ENCODE peak calls at places on chromosome 13, in seven cellular contexts. L, J, E, H, W, S and Y are unnamed samples.

GRCh38 chr13:87944038-87944437 is 272.9 kb downstream of the SLITRK5 start:
- DNase-seq in L (no peak), J (no peak), E (no peak), H (no peak), W (no peak), S (no peak), Y (no peak)

GRCh38 chr13:106373989-106374572 is 161.4 kb downstream of the EFNB2 start:
- DNase-seq in L (no peak), J (peak; percentile 69), E (no peak), H (no peak), W (no peak), S (no peak), Y (no peak)

GRCh38 chr13:74101436-74101835 is 32.8 kb downstream of the KLF12 start:
- DNase-seq in L (no peak), J (no peak), E (no peak), H (no peak), W (no peak), S (no peak), Y (no peak)

GRCh38 chr13:40626566-40626965 is 39.9 kb downstream of the FOXO1 start:
- DNase-seq in L (no peak), J (no peak), E (no peak), H (no peak), W (no peak), S (no peak), Y (peak; percentile 68)

GRCh38 chr13:78409172-78409571 is 194.2 kb downstream of the POU4F1 start:
- DNase-seq in L (no peak), J (peak; percentile 24), E (no peak), H (no peak), W (no peak), S (no peak), Y (peak; percentile 19)

GRCh38 chr13:95800455-95800854 is 123.5 kb downstream of the DNAJC3 start:
- DNase-seq in L (no peak), J (no peak), E (no peak), H (no peak), W (no peak), S (no peak), Y (no peak)

GRCh38 chr13:99087954-99088491 is 110.2 kb upstream of the DOCK9 start:
- DNase-seq in L (no peak), J (no peak), E (peak; percentile 30), H (peak; percentile 19), W (no peak), S (no peak), Y (no peak)

GRCh38 chr13:25375727-25376358 is 4.1 kb downstream of the ATP8A2 start:
- DNase-seq in L (no peak), J (no peak), E (no peak), H (peak; percentile 9), W (no peak), S (peak; percentile 25), Y (no peak)

GRCh38 chr13:35785563-35786327 is 309.3 kb upstream of the MAB21L1 start:
- DNase-seq in L (no peak), J (no peak), E (no peak), H (no peak), W (no peak), S (no peak), Y (no peak)

GRCh38 chr13:46181799-46182490 is at the start of gene LCP1:
- DNase-seq in L (no peak), J (peak; percentile 97), E (no peak), H (peak; percentile 44), W (peak; percentile 34), S (no peak), Y (no peak)

GRCh38 chr13:45325806-45326205 is 15.2 kb downstream of the TPT1 start:
- DNase-seq in L (no peak), J (no peak), E (no peak), H (no peak), W (no peak), S (no peak), Y (no peak)

GRCh38 chr13:27023385-27023784 is 148.2 kb downstream of the USP12 start:
- DNase-seq in L (no peak), J (no peak), E (no peak), H (no peak), W (no peak), S (no peak), Y (no peak)

DNA sequence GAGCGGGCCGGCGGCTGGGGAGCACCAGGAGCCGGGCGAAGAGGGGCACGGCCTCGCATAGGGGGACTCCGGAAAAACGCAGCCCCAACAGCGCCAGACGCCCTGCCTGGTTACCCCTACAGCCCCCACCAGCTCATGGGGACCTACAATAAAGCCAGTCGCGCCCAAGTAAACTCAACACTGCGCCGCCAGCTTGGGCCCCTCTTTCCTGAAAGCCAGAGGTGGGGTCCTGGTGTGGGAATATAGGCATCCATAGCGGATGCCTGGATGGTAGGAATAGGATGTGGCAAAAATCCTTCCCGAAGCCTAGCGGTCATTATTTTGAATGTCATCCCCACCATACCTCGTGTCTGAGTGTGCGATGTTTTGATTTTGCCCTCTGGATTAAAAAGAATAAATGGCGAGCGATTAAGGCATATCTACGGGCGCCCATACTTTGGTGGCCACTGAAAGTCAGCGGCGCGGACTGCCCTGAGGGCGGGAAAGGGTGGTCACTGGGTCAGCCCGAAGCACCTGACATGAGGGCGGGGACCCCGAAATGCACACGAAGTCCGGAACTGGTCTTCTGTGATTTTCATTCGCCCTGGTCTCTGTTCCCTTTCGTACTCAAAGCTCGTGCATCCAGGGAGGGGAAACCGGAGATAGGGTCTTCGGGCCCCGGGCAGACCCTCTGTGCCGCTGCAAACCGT is at the start of the genes NHLRC3 and PROSER1:
- DNase-seq in L (peak; percentile 94), J (peak; percentile 63), E (peak; percentile 95), H (peak; percentile 92), W (peak; percentile 91), S (peak; percentile 83), Y (peak; percentile 95)
- TF ChIP-seq POLR2A in L (no peak), J (peak; percentile 81), E (no peak), H (peak; percentile 49), W (no peak), S (peak; percentile 46), Y (no peak)

GRCh38 chr13:113209880-113210421 is 538 bp downstream of the CUL4A start:
- DNase-seq in L (peak; percentile 77), J (no peak), E (peak; percentile 49), H (peak; percentile 76), W (peak; percentile 71), S (peak; percentile 60), Y (peak; percentile 93)

GRCh38 chr13:113209336-113209879 is at the start of gene CUL4A:
- DNase-seq in L (peak; percentile 87), J (no peak), E (peak; percentile 83), H (peak; percentile 86), W (peak; percentile 83), S (peak; percentile 76), Y (no peak)

GRCh38 chr13:113210834-113211233 is 1.4 kb downstream of the CUL4A start:
- DNase-seq in L (no peak), J (no peak), E (no peak), H (no peak), W (no peak), S (no peak), Y (no peak)

GRCh38 chr13:113207890-113208423 is 512 bp downstream of the PCID2 start:
- DNase-seq in L (no peak), J (no peak), E (no peak), H (peak; percentile 43), W (no peak), S (peak; percentile 28), Y (no peak)

GRCh38 chr13:113208424-113209335 is at the start of gene PCID2:
- DNase-seq in L (peak; percentile 92), J (peak; percentile 48), E (peak; percentile 89), H (peak; percentile 91), W (peak; percentile 93), S (peak; percentile 91), Y (peak; percentile 96)
- TF ChIP-seq EP300 in L (no peak), J (no peak), E (no peak), H (no peak), W (no peak), S (no peak), Y (no peak)

GRCh38 chr13:51525567-51526165 is 58.6 kb upstream of the WDFY2 start:
- DNase-seq in L (no peak), J (no peak), E (no peak), H (no peak), W (no peak), S (peak; percentile 32), Y (no peak)

GRCh38 chr13:51524846-51525566 is 59.3 kb upstream of the WDFY2 start:
- DNase-seq in L (no peak), J (no peak), E (no peak), H (no peak), W (no peak), S (no peak), Y (no peak)

GRCh38 chr13:51524312-51524711 is 60.0 kb upstream of the WDFY2 start:
- DNase-seq in L (no peak), J (no peak), E (no peak), H (no peak), W (no peak), S (peak; percentile 83), Y (no peak)

GRCh38 chr13:51520524-51520923 is 63.7 kb upstream of the WDFY2 start:
- DNase-seq in L (no peak), J (no peak), E (no peak), H (no peak), W (no peak), S (peak; percentile 56), Y (no peak)

DNA sequence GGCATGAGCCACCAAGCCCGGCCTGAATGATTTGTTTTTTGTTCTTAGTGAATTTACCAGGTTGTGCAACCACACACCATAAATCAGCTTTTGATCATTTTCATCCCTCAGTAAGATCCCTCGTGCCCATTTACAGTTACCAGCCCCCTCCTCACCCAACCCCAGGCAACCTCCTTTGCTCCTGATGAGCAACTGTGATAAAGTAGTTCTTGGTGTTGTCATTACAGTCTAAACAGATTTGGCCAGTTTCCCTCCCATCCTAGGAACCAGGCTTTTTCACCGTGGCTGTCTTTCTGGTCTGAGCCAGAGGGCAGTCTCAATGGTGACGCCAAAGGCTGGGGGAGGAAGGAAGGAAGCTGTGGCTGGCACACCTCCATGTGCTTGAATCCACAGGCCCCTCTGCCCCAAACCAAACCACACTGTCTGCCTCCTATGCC is 61.2 kb upstream of the WDFY2 start:
- DNase-seq in L (no peak), J (no peak), E (no peak), H (peak; percentile 12), W (no peak), S (peak; percentile 76), Y (no peak)
- TF ChIP-seq POLR2A in L (no peak), J (no peak), E (no peak), H (no peak), W (no peak), S (no peak), Y (no peak)

GRCh38 chr13:19685034-19685433 is 51.6 kb downstream of the MPHOSPH8 start:
- DNase-seq in L (no peak), J (no peak), E (no peak), H (peak; percentile 84), W (peak; percentile 55), S (peak; percentile 12), Y (no peak)
- TF ChIP-seq EP300 in L (no peak), J (no peak), E (no peak), H (no peak), W (no peak), S (no peak), Y (no peak)